ENCODE peak calls at places on chromosome 12, in four cellular contexts. V is fibroblast of villous mesenchyme, U is lower leg skin, E is psoas muscle. F is an unnamed sample.

GRCh38 chr12:28369483-28369882 is 179.2 kb downstream of the CCDC91 start:
- DNase-seq in V (no peak), U (no peak), E (no peak), F (no peak)

GRCh38 chr12:43806737-43807072 is 588 bp upstream of the TWF1 start:
- DNase-seq in V (no peak), U (no peak), E (no peak), F (peak)

GRCh38 chr12:115421350-115421749 is 737.4 kb upstream of the TBX3 start:
- DNase-seq in V (no peak), U (no peak), E (no peak), F (no peak)

GRCh38 chr12:12070674-12071661 is at the start of gene BCL2L14:
- DNase-seq in V (no peak), U (no peak), E (no peak), F (no peak)

GRCh38 chr12:130719263-130719892 is 3.3 kb upstream of the RIMBP2 start:
- DNase-seq in V (no peak), U (no peak), E (no peak), F (no peak)

GRCh38 chr12:94844452-94844851 is 159.0 kb downstream of the NDUFA12 start:
- DNase-seq in V (no peak), U (no peak), E (no peak), F (no peak)

GRCh38 chr12:51318846-51319570 is 5.0 kb downstream of the BIN2 start:
- DNase-seq in V (no peak), U (no peak), E (no peak), F (no peak)

GRCh38 chr12:38956337-38956736 is 50.9 kb upstream of the CPNE8 start:
- DNase-seq in V (no peak), U (no peak), E (no peak), F (no peak)

GRCh38 chr12:109512608-109513007 is 35.2 kb downstream of the UBE3B start:
- DNase-seq in V (peak), U (no peak), E (no peak), F (peak)

GRCh38 chr12:74945771-74946198 is 263.9 kb downstream of the KCNC2 start:
- DNase-seq in V (no peak), U (no peak), E (no peak), F (no peak)

DNA sequence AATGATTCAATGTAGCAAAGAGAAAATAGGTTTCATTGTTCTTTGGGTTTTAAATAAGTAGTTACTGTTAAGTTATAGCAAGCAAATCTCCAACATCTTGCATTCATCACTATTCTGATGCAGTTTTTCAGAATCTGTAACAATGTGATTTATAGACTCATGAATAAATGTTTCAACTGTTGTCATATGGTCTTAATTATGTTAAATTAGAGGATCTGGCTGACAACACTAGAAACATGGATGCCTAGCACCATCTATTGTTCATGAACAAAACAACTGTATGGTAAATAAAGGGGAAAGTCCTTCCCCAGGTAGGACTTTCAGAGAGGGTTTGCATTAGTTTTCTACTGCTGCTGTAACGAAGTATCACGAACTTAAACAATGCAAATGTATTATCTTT is 167.9 kb downstream of the BCAT1 start:
- DNase-seq in V (peak), U (no peak), E (no peak), F (peak)
- TF ChIP-seq CTCF in V (peak), U (no peak), E (no peak), F (peak)

GRCh38 chr12:93802698-93803097 is 125.5 kb downstream of the CRADD start:
- DNase-seq in V (peak), U (no peak), E (no peak), F (peak)

GRCh38 chr12:93802293-93802692 is 125.1 kb downstream of the CRADD start:
- DNase-seq in V (no peak), U (no peak), E (no peak), F (no peak)

GRCh38 chr12:93805736-93806141 is 128.6 kb downstream of the CRADD start:
- DNase-seq in V (no peak), U (no peak), E (no peak), F (no peak)

GRCh38 chr12:93803408-93803807 is 126.2 kb downstream of the CRADD start:
- DNase-seq in V (peak), U (no peak), E (no peak), F (peak)

GRCh38 chr12:93804392-93805179 is 127.4 kb downstream of the CRADD start:
- DNase-seq in V (no peak), U (no peak), E (no peak), F (no peak)
- H3K4me3 ChIP-seq in V (no peak), U (no peak), E (no peak), F (no peak)

GRCh38 chr12:34347367-34347766 is 325.1 kb downstream of the ALG10 start:
- DNase-seq in V (no peak), U (no peak), E (no peak), F (no peak)
- TF ChIP-seq CTCF in V (no peak), U (no peak), E (no peak), F (no peak)

GRCh38 chr12:9732966-9733461 is at the start of gene CLECL1:
- DNase-seq in V (no peak), U (no peak), E (no peak), F (no peak)
- H3K4me3 ChIP-seq in V (no peak), U (no peak), E (no peak), F (no peak)

F was measured in choroid plexus epithelial cell.